ENCODE peak calls at places on chromosomes 5 and 9, in six cellular contexts. X is IMR-90, O is mesenchymal stem cell, H is H1, E is neuronal stem cell, S is trophoblast cell. Q is an unnamed sample.

GRCh38 chr5:151480859-151481258 is 33.5 kb downstream of the SLC36A1 start:
- DNase-seq in E (no peak), H (no peak), O (peak; percentile 59), S (no peak), X (peak; percentile 85), Q (no peak)

GRCh38 chr5:28344803-28345433 is 1306.5 kb upstream of the CDH9 start:
- DNase-seq in S (no peak), O (peak; percentile 34), H (no peak), X (no peak), E (peak; percentile 49), Q (peak; percentile 29)

GRCh38 chr5:74072646-74073045 is 446.6 kb downstream of the ARHGEF28 start:
- DNase-seq in X (no peak), E (no peak), S (no peak), H (no peak), O (no peak), Q (no peak)

GRCh38 chr9:125609744-125610143 is 97.3 kb downstream of the MAPKAP1 start:
- DNase-seq in E (no peak), X (no peak), O (no peak), S (no peak), H (no peak), Q (no peak)

GRCh38 chr5:159017787-159018186 is 81.9 kb downstream of the EBF1 start:
- DNase-seq in X (peak; percentile 75), E (no peak), S (no peak), H (no peak), O (peak; percentile 80), Q (peak; percentile 66)

GRCh38 chr9:98989036-98990000 is 45.6 kb downstream of the COL15A1 start:
- DNase-seq in X (peak; percentile 100), E (no peak), H (no peak), O (peak; percentile 100), S (peak; percentile 37), Q (peak; percentile 30)

GRCh38 chr5:33556330-33557328 is 115.9 kb downstream of the TARS1 start:
- DNase-seq in O (no peak), H (no peak), X (no peak), S (peak; percentile 2), E (no peak), Q (no peak)

GRCh38 chr5:6419340-6419852 is 29.3 kb upstream of the UBE2QL1 start:
- DNase-seq in H (no peak), E (no peak), S (no peak), O (no peak), X (no peak), Q (no peak)

GRCh38 chr5:37517686-37518085 is 138.6 kb downstream of the WDR70 start:
- DNase-seq in X (no peak), S (no peak), E (no peak), O (no peak), H (no peak), Q (no peak)

GRCh38 chr9:36163049-36163839 is 5.9 kb upstream of the CCIN start:
- DNase-seq in H (peak; percentile 85), S (no peak), X (peak; percentile 86), E (no peak), O (peak; percentile 84), Q (peak; percentile 92)

GRCh38 chr5:83281658-83282057 is 189.9 kb upstream of the VCAN start:
- DNase-seq in E (peak; percentile 9), X (peak; percentile 35), O (no peak), H (no peak), S (no peak), Q (no peak)

GRCh38 chr9:96256800-96257199 is 45.2 kb downstream of the HSD17B3 start:
- DNase-seq in O (peak; percentile 66), H (no peak), X (peak; percentile 11), S (no peak), E (no peak), Q (peak; percentile 88)

GRCh38 chr9:34996181-34996904 is 6.8 kb downstream of the DNAJB5 start:
- DNase-seq in S (no peak), H (no peak), X (no peak), O (no peak), E (no peak), Q (peak; percentile 20)

GRCh38 chr9:10436771-10437170 is 176.0 kb downstream of the PTPRD start:
- DNase-seq in X (no peak), O (no peak), S (no peak), E (no peak), H (no peak), Q (no peak)

GRCh38 chr5:145680744-145681143 is 154.4 kb downstream of the PRELID2 start:
- DNase-seq in S (no peak), X (no peak), O (no peak), H (no peak), E (no peak), Q (no peak)

GRCh38 chr9:23451802-23452418 is 374.1 kb downstream of the ELAVL2 start:
- DNase-seq in X (no peak), S (no peak), E (no peak), O (no peak), H (no peak), Q (no peak)
- H3K14ac ChIP-seq in X (no peak overlapping the region), S (no peak overlapping the region), E (no peak overlapping the region), O (no peak overlapping the region), H (no peak overlapping the region), Q (no peak overlapping the region)

DNA sequence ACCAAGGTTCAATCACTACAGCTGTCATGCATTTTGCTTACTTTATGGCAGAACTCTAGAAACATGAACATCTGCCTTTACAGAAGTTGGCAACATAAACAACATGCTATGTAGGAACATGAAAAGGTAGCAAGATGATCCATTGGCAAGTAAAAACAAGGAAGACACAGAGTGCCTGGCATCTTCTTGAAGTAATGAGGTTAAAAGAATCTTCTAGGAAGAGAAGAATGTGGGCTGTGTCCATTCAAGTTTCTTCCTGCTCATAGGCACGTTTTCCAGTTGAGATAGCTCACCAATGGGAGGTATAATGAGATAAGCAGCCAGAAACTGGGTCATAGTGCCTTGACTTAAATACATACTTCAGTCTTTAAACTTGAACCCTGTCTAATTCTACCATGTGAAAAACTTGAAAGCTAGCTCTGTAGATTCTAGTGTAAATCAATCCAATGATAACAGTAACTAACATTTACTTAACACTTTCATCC is 109.4 kb upstream of the PRLR start:
- DNase-seq in X (no peak), S (peak; percentile 53), O (no peak), H (no peak), E (no peak), Q (no peak)
- H2AK5ac ChIP-seq in X (no peak overlapping the region), S (no peak overlapping the region), O (no peak overlapping the region), H (no peak overlapping the region), E (no peak overlapping the region), Q (peak overlapping the region; percentile 98)

GRCh38 chr5:1914471-1914870 is 31.7 kb upstream of the IRX4 start:
- DNase-seq in E (no peak), X (no peak), H (no peak), O (no peak), S (no peak), Q (no peak)
- H3K14ac ChIP-seq in E (no peak overlapping the region), X (no peak overlapping the region), H (no peak overlapping the region), O (no peak overlapping the region), S (no peak overlapping the region), Q (no peak overlapping the region)

GRCh38 chr5:140565780-140566095 is 1.1 kb downstream of the SLC35A4 start:
- DNase-seq in E (no peak), X (no peak), H (no peak), S (no peak), O (peak; percentile 65), Q (no peak)

GRCh38 chr5:140561753-140562523 is 2.5 kb downstream of the APBB3 start:
- DNase-seq in O (no peak), S (no peak), X (no peak), E (no peak), H (no peak), Q (no peak)

GRCh38 chr5:140565024-140565779 is 574 bp downstream of the SLC35A4 start:
- DNase-seq in E (no peak), X (peak; percentile 33), S (no peak), H (no peak), O (peak; percentile 62), Q (no peak)

GRCh38 chr5:140564196-140565023 is at the start of the genes APBB3 and SLC35A4:
- DNase-seq in S (peak; percentile 98), E (peak; percentile 90), H (peak; percentile 89), O (peak; percentile 99), X (peak; percentile 99), Q (peak; percentile 96)

GRCh38 chr5:140563554-140563953 is 844 bp downstream of the APBB3 start:
- DNase-seq in O (no peak), E (no peak), X (no peak), S (no peak), H (no peak), Q (no peak)
- H2AK5ac ChIP-seq in O (peak overlapping the region; percentile 5), E (peak overlapping the region; percentile 16), X (peak overlapping the region; percentile 78), S (peak overlapping the region; percentile 24), H (no peak overlapping the region), Q (no peak overlapping the region)

DNA sequence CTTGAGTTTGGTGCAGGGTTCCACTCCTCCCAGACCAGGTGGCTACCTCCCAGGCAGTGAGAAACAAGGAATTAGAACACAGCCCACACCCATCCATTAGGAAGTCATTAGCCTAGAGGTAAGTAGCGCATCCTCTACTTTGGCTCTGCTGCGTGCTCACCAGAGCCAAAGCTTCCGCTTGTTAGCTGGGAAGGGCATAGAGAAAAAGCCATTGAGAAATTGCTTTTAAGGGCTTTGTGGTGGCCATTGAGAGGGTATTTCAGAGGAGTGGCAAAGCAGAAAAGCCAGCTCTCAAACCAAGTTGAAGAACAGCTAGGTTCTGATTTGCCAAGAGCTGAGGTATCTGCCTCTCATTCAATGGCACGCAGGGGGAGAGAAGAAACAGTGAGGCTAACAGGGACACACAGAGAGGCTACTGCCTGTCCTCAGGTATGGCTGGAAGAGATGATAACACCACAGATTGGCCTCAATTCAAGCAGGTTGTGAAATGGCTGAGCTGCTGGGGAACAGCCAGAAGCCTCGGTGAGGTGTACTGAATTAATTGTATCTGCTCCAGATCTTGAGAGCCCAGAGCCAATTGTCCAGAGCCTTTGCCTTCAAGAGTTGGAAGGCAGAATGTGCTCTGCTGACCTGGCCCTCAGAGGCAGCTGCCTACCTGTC is 119.4 kb downstream of the NTRK2 start:
- DNase-seq in E (no peak), S (no peak), O (no peak), X (no peak), H (no peak), Q (no peak)
- H3K14ac ChIP-seq in E (no peak overlapping the region), S (no peak overlapping the region), O (no peak overlapping the region), X (no peak overlapping the region), H (no peak overlapping the region), Q (no peak overlapping the region)

GRCh38 chr5:132425975-132426524 is 56.5 kb downstream of the SLC22A5 start:
- DNase-seq in H (peak; percentile 29), S (no peak), O (no peak), E (no peak), X (no peak), Q (no peak)
- H2AK5ac ChIP-seq in H (peak overlapping the region; percentile 66), S (no peak overlapping the region), O (peak overlapping the region; percentile 98), E (peak overlapping the region; percentile 22), X (peak overlapping the region; percentile 93), Q (no peak overlapping the region)

GRCh38 chr5:115542651-115543364 is 1.8 kb downstream of the FEM1C start:
- DNase-seq in H (no peak), X (no peak), S (no peak), O (no peak), E (no peak), Q (no peak)

GRCh38 chr5:115543365-115543700 is 1.2 kb downstream of the FEM1C start:
- DNase-seq in X (no peak), O (peak; percentile 26), S (no peak), E (no peak), H (no peak), Q (no peak)

GRCh38 chr5:115543931-115544370 is 624 bp downstream of the FEM1C start:
- DNase-seq in E (peak; percentile 31), H (no peak), S (peak; percentile 38), O (peak; percentile 76), X (peak; percentile 53), Q (no peak)

GRCh38 chr5:115545065-115545882 is 699 bp upstream of the FEM1C start:
- DNase-seq in S (no peak), X (peak; percentile 49), E (no peak), O (no peak), H (no peak), Q (no peak)

GRCh38 chr5:115544371-115545064 is at the start of gene FEM1C:
- DNase-seq in O (peak; percentile 98), X (peak; percentile 97), H (peak; percentile 97), E (peak; percentile 95), S (peak; percentile 99), Q (peak; percentile 99)
- H3K14ac ChIP-seq in O (no peak within 1 kb of the TSS), X (peak within 1 kb of the TSS; percentile 94), H (no peak within 1 kb of the TSS), E (peak within 1 kb of the TSS; percentile 98), S (peak within 1 kb of the TSS; percentile 59), Q (peak within 1 kb of the TSS; percentile 91)

Q was measured in H9.